ENCODE peak calls at places on chromosome X, in nine cellular contexts. One of them, this sample, is unnamed.
A peak's percentile ranks its signal among the peaks of the same experiment; 100 is the strongest.

GRCh38 chrX:13775837-13776236 is 41.1 kb downstream of the GPM6B start:
- DNase-seq in ELR: no peak
- DNase-seq in astrocyte: no peak
- DNase-seq in stimulated activated CD4-positive, alpha-beta T cell treated with anti-CD3 and anti-CD28 coated beads, Interleukin-1b, Interleukin-23, amount 100 ng/mL, for 4 hours: no peak
- DNase-seq in effector CD8-positive, alpha-beta T cell: no peak
- DNase-seq in PC-9: no peak
- DNase-seq in Calu3: no peak
- DNase-seq in lower lobe of right lung: no peak
- DNase-seq in activated CD8-positive, alpha-beta memory T cell treated with anti-CD3 and anti-CD28 coated beads, Interleukin-2, amount 10 ng/mL, durations not matched to agents 7 days and 5 days: no peak
- DNase-seq in this sample: no peak

GRCh38 chrX:8346060-8346459 is 118.6 kb upstream of the VCX3B start:
- DNase-seq in lower lobe of right lung: no peak
- DNase-seq in effector CD8-positive, alpha-beta T cell: no peak
- DNase-seq in activated CD8-positive, alpha-beta memory T cell treated with anti-CD3 and anti-CD28 coated beads, Interleukin-2, amount 10 ng/mL, durations not matched to agents 7 days and 5 days: no peak
- DNase-seq in Calu3: no peak
- DNase-seq in astrocyte: no peak
- DNase-seq in PC-9: no peak
- DNase-seq in stimulated activated CD4-positive, alpha-beta T cell treated with anti-CD3 and anti-CD28 coated beads, Interleukin-1b, Interleukin-23, amount 100 ng/mL, for 4 hours: no peak
- DNase-seq in ELR: no peak
- DNase-seq in this sample: no peak

GRCh38 chrX:96843566-96843965 is 40.1 kb upstream of the RPA4 start:
- DNase-seq in PC-9: no peak
- DNase-seq in ELR: no peak
- DNase-seq in stimulated activated CD4-positive, alpha-beta T cell treated with anti-CD3 and anti-CD28 coated beads, Interleukin-1b, Interleukin-23, amount 100 ng/mL, for 4 hours: no peak
- DNase-seq in Calu3: no peak
- DNase-seq in astrocyte: no peak
- DNase-seq in lower lobe of right lung: no peak
- DNase-seq in effector CD8-positive, alpha-beta T cell: no peak
- DNase-seq in activated CD8-positive, alpha-beta memory T cell treated with anti-CD3 and anti-CD28 coated beads, Interleukin-2, amount 10 ng/mL, durations not matched to agents 7 days and 5 days: no peak
- DNase-seq in this sample: no peak

GRCh38 chrX:105845661-105846060 is 23.3 kb downstream of the NRK start:
- DNase-seq in stimulated activated CD4-positive, alpha-beta T cell treated with anti-CD3 and anti-CD28 coated beads, Interleukin-1b, Interleukin-23, amount 100 ng/mL, for 4 hours: no peak
- DNase-seq in effector CD8-positive, alpha-beta T cell: no peak
- DNase-seq in astrocyte: no peak
- DNase-seq in PC-9: no peak
- DNase-seq in activated CD8-positive, alpha-beta memory T cell treated with anti-CD3 and anti-CD28 coated beads, Interleukin-2, amount 10 ng/mL, durations not matched to agents 7 days and 5 days: no peak
- DNase-seq in ELR: no peak
- DNase-seq in lower lobe of right lung: no peak
- DNase-seq in Calu3: no peak
- DNase-seq in this sample: no peak

GRCh38 chrX:372856-373640 is 13.7 kb downstream of the PPP2R3B start:
- DNase-seq in astrocyte: peak; percentile 41
- DNase-seq in effector CD8-positive, alpha-beta T cell: no peak
- DNase-seq in PC-9: no peak
- DNase-seq in activated CD8-positive, alpha-beta memory T cell treated with anti-CD3 and anti-CD28 coated beads, Interleukin-2, amount 10 ng/mL, durations not matched to agents 7 days and 5 days: no peak
- DNase-seq in lower lobe of right lung: no peak
- DNase-seq in ELR: no peak
- DNase-seq in stimulated activated CD4-positive, alpha-beta T cell treated with anti-CD3 and anti-CD28 coated beads, Interleukin-1b, Interleukin-23, amount 100 ng/mL, for 4 hours: no peak
- DNase-seq in Calu3: no peak
- DNase-seq in this sample: no peak

GRCh38 chrX:35339796-35340195 is 397.2 kb downstream of the FAM47B start:
- DNase-seq in astrocyte: no peak
- DNase-seq in lower lobe of right lung: no peak
- DNase-seq in PC-9: no peak
- DNase-seq in Calu3: no peak
- DNase-seq in ELR: no peak
- DNase-seq in activated CD8-positive, alpha-beta memory T cell treated with anti-CD3 and anti-CD28 coated beads, Interleukin-2, amount 10 ng/mL, durations not matched to agents 7 days and 5 days: no peak
- DNase-seq in effector CD8-positive, alpha-beta T cell: no peak
- DNase-seq in stimulated activated CD4-positive, alpha-beta T cell treated with anti-CD3 and anti-CD28 coated beads, Interleukin-1b, Interleukin-23, amount 100 ng/mL, for 4 hours: no peak
- DNase-seq in this sample: no peak

GRCh38 chrX:116135277-116135676 is 35.3 kb upstream of the AGTR2 start:
- DNase-seq in lower lobe of right lung: no peak
- DNase-seq in astrocyte: no peak
- DNase-seq in activated CD8-positive, alpha-beta memory T cell treated with anti-CD3 and anti-CD28 coated beads, Interleukin-2, amount 10 ng/mL, durations not matched to agents 7 days and 5 days: no peak
- DNase-seq in stimulated activated CD4-positive, alpha-beta T cell treated with anti-CD3 and anti-CD28 coated beads, Interleukin-1b, Interleukin-23, amount 100 ng/mL, for 4 hours: no peak
- DNase-seq in effector CD8-positive, alpha-beta T cell: no peak
- DNase-seq in ELR: no peak
- DNase-seq in PC-9: no peak
- DNase-seq in Calu3: no peak
- DNase-seq in this sample: no peak

GRCh38 chrX:63128509-63128908 is 222.6 kb downstream of the SPIN4 start:
- DNase-seq in activated CD8-positive, alpha-beta memory T cell treated with anti-CD3 and anti-CD28 coated beads, Interleukin-2, amount 10 ng/mL, durations not matched to agents 7 days and 5 days: no peak
- DNase-seq in ELR: peak; percentile 14
- DNase-seq in stimulated activated CD4-positive, alpha-beta T cell treated with anti-CD3 and anti-CD28 coated beads, Interleukin-1b, Interleukin-23, amount 100 ng/mL, for 4 hours: no peak
- DNase-seq in lower lobe of right lung: no peak
- DNase-seq in PC-9: peak; percentile 2
- DNase-seq in effector CD8-positive, alpha-beta T cell: no peak
- DNase-seq in Calu3: peak; percentile 16
- DNase-seq in astrocyte: no peak
- DNase-seq in this sample: no peak

GRCh38 chrX:155065035-155065734 is 5.8 kb downstream of the CMC4 start:
- DNase-seq in activated CD8-positive, alpha-beta memory T cell treated with anti-CD3 and anti-CD28 coated beads, Interleukin-2, amount 10 ng/mL, durations not matched to agents 7 days and 5 days: no peak
- DNase-seq in effector CD8-positive, alpha-beta T cell: no peak
- DNase-seq in ELR: peak; percentile 56
- DNase-seq in stimulated activated CD4-positive, alpha-beta T cell treated with anti-CD3 and anti-CD28 coated beads, Interleukin-1b, Interleukin-23, amount 100 ng/mL, for 4 hours: no peak
- DNase-seq in astrocyte: peak; percentile 64
- DNase-seq in PC-9: peak; percentile 47
- DNase-seq in Calu3: no peak
- DNase-seq in lower lobe of right lung: no peak
- DNase-seq in this sample: no peak

GRCh38 chrX:37921758-37922157 is 74.4 kb upstream of the DYNLT3 start:
- DNase-seq in PC-9: no peak
- DNase-seq in ELR: peak; percentile 83
- DNase-seq in activated CD8-positive, alpha-beta memory T cell treated with anti-CD3 and anti-CD28 coated beads, Interleukin-2, amount 10 ng/mL, durations not matched to agents 7 days and 5 days: no peak
- DNase-seq in astrocyte: peak; percentile 82
- DNase-seq in effector CD8-positive, alpha-beta T cell: no peak
- DNase-seq in stimulated activated CD4-positive, alpha-beta T cell treated with anti-CD3 and anti-CD28 coated beads, Interleukin-1b, Interleukin-23, amount 100 ng/mL, for 4 hours: no peak
- DNase-seq in Calu3: no peak
- DNase-seq in lower lobe of right lung: no peak
- DNase-seq in this sample: no peak

GRCh38 chrX:15644560-15644872 is 20.1 kb downstream of the CLTRN start:
- DNase-seq in ELR: no peak
- DNase-seq in activated CD8-positive, alpha-beta memory T cell treated with anti-CD3 and anti-CD28 coated beads, Interleukin-2, amount 10 ng/mL, durations not matched to agents 7 days and 5 days: no peak
- DNase-seq in lower lobe of right lung: no peak
- DNase-seq in effector CD8-positive, alpha-beta T cell: no peak
- DNase-seq in PC-9: no peak
- DNase-seq in stimulated activated CD4-positive, alpha-beta T cell treated with anti-CD3 and anti-CD28 coated beads, Interleukin-1b, Interleukin-23, amount 100 ng/mL, for 4 hours: no peak
- DNase-seq in astrocyte: no peak
- DNase-seq in Calu3: no peak
- DNase-seq in this sample: no peak

GRCh38 chrX:19377799-19378198 is 34.1 kb downstream of the PDHA1 start:
- DNase-seq in activated CD8-positive, alpha-beta memory T cell treated with anti-CD3 and anti-CD28 coated beads, Interleukin-2, amount 10 ng/mL, durations not matched to agents 7 days and 5 days: no peak
- DNase-seq in astrocyte: no peak
- DNase-seq in ELR: no peak
- DNase-seq in Calu3: no peak
- DNase-seq in effector CD8-positive, alpha-beta T cell: no peak
- DNase-seq in lower lobe of right lung: no peak
- DNase-seq in stimulated activated CD4-positive, alpha-beta T cell treated with anti-CD3 and anti-CD28 coated beads, Interleukin-1b, Interleukin-23, amount 100 ng/mL, for 4 hours: no peak
- DNase-seq in PC-9: no peak
- DNase-seq in this sample: no peak

This sample was measured in frontal cortex.